ENCODE peak calls at places on chromosomes 2 and 18, in nine cellular contexts. M is GM06990, L is T-cell, S is NCI-H1417, G is foreskin keratinocyte, X is HT-29, B is B cell, Z is sciatic nerve, E is endothelial cell. Q is an unnamed sample.

GRCh38 chr2:24111407-24111861 is 11.7 kb downstream of the PFN4 start:
- DNase-seq in Z (no peak), L (no peak), X (no peak), E (no peak), S (no peak), M (no peak), B (no peak), G (peak), Q (no peak)

GRCh38 chr2:198077477-198077876 is 273.1 kb downstream of the PLCL1 start:
- DNase-seq in X (no peak), S (no peak), B (no peak), L (no peak), Z (no peak), E (no peak), G (no peak), M (no peak), Q (no peak)

GRCh38 chr18:79509536-79509930 is 113.8 kb downstream of the NFATC1 start:
- DNase-seq in B (no peak), L (no peak), X (no peak), M (no peak), E (no peak), Z (peak), S (no peak), G (no peak), Q (no peak)

GRCh38 chr18:4831791-4832375 is 365.2 kb downstream of the AKAIN1 start:
- DNase-seq in M (no peak), B (no peak), E (peak), X (no peak), S (no peak), L (no peak), G (peak), Z (no peak), Q (no peak)

GRCh38 chr2:16508061-16508851 is 157.4 kb downstream of the CYRIA start:
- DNase-seq in E (peak), X (no peak), B (no peak), M (no peak), L (no peak), Z (peak), G (no peak), S (peak), Q (peak)

GRCh38 chr2:16614314-16614860 is 51.2 kb downstream of the CYRIA start:
- DNase-seq in G (no peak), B (peak), E (no peak), X (no peak), S (peak), Z (no peak), L (no peak), M (no peak), Q (no peak)

GRCh38 chr2:73244580-73244979 is 10.5 kb downstream of the CCT7 start:
- DNase-seq in L (no peak), E (no peak), Z (no peak), G (no peak), B (no peak), X (no peak), S (no peak), M (no peak), Q (no peak)

GRCh38 chr2:236366049-236366387 is 101.8 kb upstream of the ASB18 start:
- DNase-seq in X (no peak), G (no peak), L (no peak), S (no peak), Z (no peak), B (no peak), M (no peak), E (no peak), Q (no peak)

GRCh38 chr2:153477641-153478288 is 797 bp downstream of the RPRM start:
- DNase-seq in E (peak), S (peak), L (no peak), M (peak), B (no peak), X (no peak), G (no peak), Z (no peak), Q (no peak)

GRCh38 chr2:191038241-191038725 is 24.3 kb upstream of the STAT1 start:
- DNase-seq in L (no peak), S (no peak), M (no peak), Z (no peak), X (no peak), E (no peak), B (no peak), G (peak), Q (no peak)

GRCh38 chr2:9462313-9462712 is 12.0 kb upstream of the IAH1 start:
- DNase-seq in G (no peak), E (no peak), X (no peak), B (no peak), M (no peak), L (no peak), S (no peak), Z (no peak), Q (no peak)

GRCh38 chr2:240964854-240965295 is 33.5 kb upstream of the SNED1 start:
- DNase-seq in X (no peak), S (no peak), B (no peak), L (no peak), M (no peak), Z (no peak), G (no peak), E (no peak), Q (no peak)

GRCh38 chr2:218962859-218963492 is 3.5 kb downstream of the CDK5R2 start:
- DNase-seq in Z (peak), M (peak), B (no peak), S (peak), L (peak), G (no peak), X (no peak), E (peak), Q (peak)

GRCh38 chr2:79887747-79888374 is 375.0 kb downstream of the CTNNA2 start:
- DNase-seq in G (peak), Z (no peak), B (no peak), S (peak), E (peak), L (no peak), X (peak), M (no peak), Q (peak)

GRCh38 chr2:154425999-154426398 is 272.5 kb upstream of the KCNJ3 start:
- DNase-seq in L (no peak), Z (no peak), G (no peak), M (no peak), S (no peak), E (peak), B (no peak), X (no peak), Q (no peak)

GRCh38 chr2:223026357-223027110 is 25.5 kb upstream of the KCNE4 start:
- DNase-seq in X (no peak), L (no peak), B (no peak), M (no peak), E (no peak), G (no peak), S (peak), Z (no peak), Q (no peak)

GRCh38 chr2:58620896-58621295 is 379.8 kb upstream of the FANCL start:
- DNase-seq in E (no peak), B (no peak), M (no peak), G (no peak), X (no peak), Z (no peak), S (no peak), L (no peak), Q (no peak)

Q was measured in WERI-Rb-1.